ENCODE peak calls at places on chromosomes 5 and 9, in seven cellular contexts. S, Z, N, L, E, K and I are unnamed samples.

GRCh38 chr9:92638621-92639101 is 31.3 kb downstream of the IPPK start:
- DNase-seq in Z (no peak), K (no peak), E (no peak), L (no peak), N (no peak), S (no peak), I (no peak)

GRCh38 chr5:14730466-14730865 is 65.9 kb downstream of the OTULIN start:
- DNase-seq in L (no peak), K (no peak), S (no peak), N (no peak), E (no peak), Z (no peak), I (no peak)

GRCh38 chr5:141508440-141508807 is 19.5 kb downstream of the PCDHGC5 start:
- DNase-seq in S (peak), Z (no peak), L (peak), N (no peak), E (no peak), K (no peak), I (no peak)

GRCh38 chr5:3092211-3092610 is 340.7 kb upstream of the IRX2 start:
- DNase-seq in K (no peak), N (no peak), E (no peak), S (no peak), L (no peak), Z (no peak), I (no peak)

GRCh38 chr5:154368041-154368800 is 77.6 kb upstream of the SAP30L start:
- DNase-seq in N (no peak), E (peak), L (peak), K (peak), S (peak), Z (peak), I (peak)

GRCh38 chr5:126003309-126003708 is 419.9 kb upstream of the GRAMD2B start:
- DNase-seq in S (peak), N (peak), Z (no peak), K (peak), E (no peak), L (peak), I (peak)

GRCh38 chr5:129724647-129725046 is 23.2 kb upstream of the MINAR2 start:
- DNase-seq in E (no peak), N (no peak), K (no peak), S (no peak), Z (no peak), L (no peak), I (no peak)

GRCh38 chr5:116359575-116359974 is 215.0 kb downstream of the SEMA6A start:
- DNase-seq in K (no peak), S (peak), L (no peak), E (no peak), N (no peak), Z (no peak), I (no peak)

GRCh38 chr9:6106576-6107339 is 91.3 kb upstream of the RANBP6 start:
- DNase-seq in K (peak), N (no peak), Z (peak), E (peak), L (peak), S (peak), I (no peak)

GRCh38 chr5:171444582-171444981 is 25.1 kb downstream of the FGF18 start:
- DNase-seq in Z (no peak), N (no peak), E (no peak), L (no peak), K (no peak), S (peak), I (peak)

GRCh38 chr5:60092671-60093422 is 199.3 kb upstream of the PDE4D start:
- DNase-seq in N (no peak), S (peak), K (peak), L (peak), Z (peak), E (no peak), I (peak)

GRCh38 chr5:79871721-79872120 is 119.3 kb downstream of the MTX3 start:
- DNase-seq in S (no peak), L (no peak), Z (no peak), E (no peak), N (peak), K (no peak), I (no peak)

GRCh38 chr5:126335871-126336270 is 87.3 kb upstream of the GRAMD2B start:
- DNase-seq in E (no peak), N (no peak), K (no peak), L (no peak), S (peak), Z (no peak), I (peak)

GRCh38 chr5:57177479-57178156 is 3.8 kb downstream of the GPBP1 start:
- DNase-seq in L (no peak), N (no peak), S (no peak), Z (no peak), E (no peak), K (no peak), I (no peak)

GRCh38 chr9:108543251-108543768 is 312.5 kb downstream of the ACTL7B start:
- DNase-seq in K (peak), E (no peak), Z (peak), N (no peak), L (peak), S (no peak), I (no peak)

DNA sequence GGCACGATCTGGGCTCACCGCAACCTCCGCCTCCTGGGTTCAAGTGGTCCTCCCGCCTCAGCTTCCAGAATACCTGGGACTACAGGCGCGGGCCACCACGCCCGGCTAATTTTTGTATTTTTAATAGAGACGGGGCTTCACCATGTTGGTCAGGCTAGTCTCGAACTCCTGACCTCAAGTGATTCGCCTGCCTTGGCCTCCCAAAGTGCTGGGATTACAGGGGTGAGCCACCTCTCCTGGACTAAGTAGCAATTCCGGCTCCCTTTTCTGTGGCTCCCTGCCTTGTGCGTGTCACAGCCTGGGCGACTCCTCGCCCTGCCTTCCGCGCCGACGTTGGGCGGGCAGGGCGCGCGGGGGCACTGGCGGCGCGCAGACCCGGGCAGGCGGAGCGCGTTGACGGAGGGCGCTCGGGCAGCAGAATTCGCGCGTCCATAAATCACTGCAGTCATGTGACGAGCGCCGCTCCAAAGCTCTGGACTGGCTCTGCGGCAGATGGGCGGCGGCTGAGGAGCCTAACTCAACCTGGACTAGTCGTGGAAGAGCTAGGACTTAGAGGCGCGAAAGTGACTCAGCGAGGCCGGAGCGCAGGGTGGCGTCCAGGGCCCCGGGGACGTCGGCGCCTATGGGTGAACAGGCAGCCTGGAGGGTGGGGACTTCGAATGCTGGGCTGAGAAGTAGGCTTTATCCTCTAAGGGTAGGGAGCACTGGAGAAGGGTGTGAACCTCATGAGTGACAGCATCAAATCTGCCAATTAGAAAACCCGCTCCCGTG is 1.4 kb upstream of the CIZ1 start:
- DNase-seq in Z (peak), K (peak), E (peak), L (peak), N (peak), S (peak), I (peak)
- H3K4me3 ChIP-seq in Z (peak), K (peak), E (no peak), L (peak), N (peak), S (peak), I (peak)

GRCh38 chr5:31273631-31274378 is 80.3 kb downstream of the CDH6 start:
- DNase-seq in Z (no peak), S (peak), K (no peak), L (peak), E (no peak), N (no peak), I (peak)
- H3K4me3 ChIP-seq in Z (peak), S (no peak), K (no peak), L (peak), E (no peak), N (no peak), I (no peak)

GRCh38 chr5:149403923-149404745 is 25.0 kb upstream of the IL17B start:
- DNase-seq in S (peak), E (no peak), Z (no peak), N (no peak), L (peak), K (no peak), I (peak)
- H3K4me3 ChIP-seq in S (no peak), E (no peak), Z (no peak), N (no peak), L (no peak), K (no peak), I (no peak)

GRCh38 chr5:120512757-120513650 is 48.9 kb downstream of the PRR16 start:
- DNase-seq in Z (no peak), E (no peak), K (no peak), L (no peak), N (no peak), S (no peak), I (no peak)

GRCh38 chr5:120510994-120511686 is 47.0 kb downstream of the PRR16 start:
- DNase-seq in L (no peak), E (no peak), N (no peak), K (no peak), Z (no peak), S (no peak), I (no peak)

GRCh38 chr5:120509056-120509455 is 45.0 kb downstream of the PRR16 start:
- DNase-seq in K (peak), S (peak), N (no peak), E (no peak), L (peak), Z (no peak), I (no peak)

GRCh38 chr5:120510098-120510634 is 46.1 kb downstream of the PRR16 start:
- DNase-seq in L (no peak), Z (no peak), N (no peak), E (no peak), S (no peak), K (no peak), I (no peak)

GRCh38 chr5:120512068-120512467 is 48.0 kb downstream of the PRR16 start:
- DNase-seq in Z (no peak), L (no peak), K (no peak), N (no peak), S (peak), E (no peak), I (no peak)
- H3K4me3 ChIP-seq in Z (no peak), L (no peak), K (no peak), N (no peak), S (no peak), E (no peak), I (no peak)